ENCODE peak calls at places on chromosomes 13 and 19, in nine cellular contexts. B is omental fat pad; U is activated CD4-positive, alpha-beta T cell treated with anti-CD3 and anti-CD28 coated beads for 4 hours; Z is Right ventricle myocardium superior; O is HepG2; R is astrocyte of the hippocampus; J is C1 segment of cervical spinal cord; D is Calu3; K is CD8-positive, alpha-beta memory T cell. F is an unnamed sample.

GRCh38 chr19:35291916-35292315 is at the start of gene MAG:
- DNase-seq in B (no peak), U (no peak), Z (no peak), O (no peak), R (no peak), J (peak), D (no peak), K (no peak), F (no peak)

GRCh38 chr19:4115818-4116385 is 8.0 kb downstream of the MAP2K2 start:
- DNase-seq in B (no peak), U (no peak), Z (no peak), O (no peak), R (no peak), J (no peak), D (no peak), K (no peak), F (no peak)

GRCh38 chr19:2578911-2579677 is 103.2 kb downstream of the GADD45B start:
- DNase-seq in B (no peak), U (peak), Z (peak), O (peak), R (peak), J (no peak), D (peak), K (peak), F (peak)

GRCh38 chr13:101416181-101417042 is at the start of gene NALCN:
- DNase-seq in B (no peak), U (no peak), Z (peak), O (no peak), R (peak), J (peak), D (peak), K (no peak), F (no peak)

GRCh38 chr13:23934481-23934880 is 37.2 kb upstream of the C1QTNF9B start:
- DNase-seq in B (no peak), U (no peak), Z (no peak), O (no peak), R (no peak), J (no peak), D (no peak), K (no peak), F (no peak)

GRCh38 chr19:10797541-10798256 is 38.3 kb downstream of the TMED1 start:
- DNase-seq in B (no peak), U (peak), Z (no peak), O (no peak), R (no peak), J (no peak), D (no peak), K (peak), F (no peak)

GRCh38 chr13:37306778-37307544 is 201.5 kb upstream of the CSNK1A1L start:
- DNase-seq in B (no peak), U (no peak), Z (no peak), O (no peak), R (peak), J (no peak), D (peak), K (no peak), F (no peak)

GRCh38 chr19:6271721-6272410 is 7.9 kb downstream of the MLLT1 start:
- DNase-seq in B (no peak), U (no peak), Z (peak), O (no peak), R (peak), J (no peak), D (no peak), K (no peak), F (peak)

GRCh38 chr13:73273737-73274136 is 214.9 kb downstream of the KLF5 start:
- DNase-seq in B (no peak), U (no peak), Z (no peak), O (no peak), R (peak), J (no peak), D (no peak), K (no peak), F (no peak)

GRCh38 chr13:108113407-108113806 is 101.9 kb downstream of the LIG4 start:
- DNase-seq in B (no peak), U (no peak), Z (no peak), O (no peak), R (no peak), J (no peak), D (no peak), K (no peak), F (no peak)

GRCh38 chr19:17075860-17076538 is 422 bp downstream of the MYO9B start:
- DNase-seq in B (no peak), U (peak), Z (peak), O (no peak), R (peak), J (no peak), D (peak), K (peak), F (peak)

GRCh38 chr13:44629465-44630183 is 53.5 kb upstream of the TSC22D1 start:
- DNase-seq in B (no peak), U (no peak), Z (no peak), O (no peak), R (peak), J (no peak), D (no peak), K (no peak), F (no peak)

GRCh38 chr13:59263531-59263930 is 900.2 kb downstream of the DIAPH3 start:
- DNase-seq in B (no peak), U (no peak), Z (no peak), O (no peak), R (no peak), J (no peak), D (no peak), K (no peak), F (no peak)

GRCh38 chr13:51827254-51827653 is 17.7 kb downstream of the TMEM272 start:
- DNase-seq in B (no peak), U (no peak), Z (no peak), O (no peak), R (no peak), J (no peak), D (no peak), K (no peak), F (no peak)

GRCh38 chr13:26458196-26458734 is 99.2 kb upstream of the WASF3 start:
- DNase-seq in B (no peak), U (no peak), Z (no peak), O (no peak), R (no peak), J (no peak), D (no peak), K (no peak), F (no peak)

GRCh38 chr13:27791146-27791900 is 960 bp upstream of the GSX1 start:
- DNase-seq in B (no peak), U (no peak), Z (no peak), O (no peak), R (no peak), J (no peak), D (no peak), K (no peak), F (no peak)

GRCh38 chr19:42042455-42043170 is 27.4 kb downstream of the GRIK5 start:
- DNase-seq in B (no peak), U (no peak), Z (no peak), O (no peak), R (no peak), J (no peak), D (no peak), K (no peak), F (no peak)

GRCh38 chr19:38661166-38661565 is 13.7 kb downstream of the ACTN4 start:
- DNase-seq in B (no peak), U (no peak), Z (no peak), O (no peak), R (no peak), J (no peak), D (no peak), K (no peak), F (no peak)

GRCh38 chr13:49020940-49021548 is 45.3 kb downstream of the FNDC3A start:
- DNase-seq in B (no peak), U (no peak), Z (no peak), O (no peak), R (peak), J (no peak), D (no peak), K (no peak), F (no peak)

GRCh38 chr13:75702476-75702875 is 66.3 kb downstream of the LMO7 start:
- DNase-seq in B (no peak), U (no peak), Z (no peak), O (no peak), R (no peak), J (no peak), D (no peak), K (no peak), F (no peak)

GRCh38 chr13:23871616-23872220 is 17.5 kb downstream of the MIPEP start:
- DNase-seq in B (no peak), U (no peak), Z (no peak), O (peak), R (peak), J (no peak), D (no peak), K (no peak), F (no peak)

GRCh38 chr13:52361225-52361624 is 44.7 kb downstream of the THSD1 start:
- DNase-seq in B (no peak), U (no peak), Z (no peak), O (no peak), R (no peak), J (no peak), D (no peak), K (no peak), F (no peak)

GRCh38 chr13:27658569-27658968 is 36.9 kb downstream of the POLR1D start:
- DNase-seq in B (no peak), U (no peak), Z (no peak), O (no peak), R (no peak), J (no peak), D (no peak), K (no peak), F (no peak)

GRCh38 chr13:65834897-65835296 is 1395.2 kb downstream of the PCDH9 start:
- DNase-seq in B (no peak), U (no peak), Z (no peak), O (no peak), R (no peak), J (no peak), D (no peak), K (no peak), F (no peak)

GRCh38 chr19:15759962-15760565 is 22.3 kb downstream of the OR10H3 start:
- DNase-seq in B (no peak), U (no peak), Z (no peak), O (peak), R (no peak), J (no peak), D (peak), K (no peak), F (no peak)

GRCh38 chr19:47243364-47243775 is 12.4 kb upstream of the BBC3 start:
- DNase-seq in B (no peak), U (no peak), Z (no peak), O (no peak), R (no peak), J (no peak), D (no peak), K (no peak), F (no peak)

GRCh38 chr13:26601669-26602068 is 44.2 kb downstream of the WASF3 start:
- DNase-seq in B (no peak), U (no peak), Z (no peak), O (no peak), R (peak), J (no peak), D (no peak), K (no peak), F (no peak)